ENCODE peak calls at places on chromosomes 13 and 19, in four cellular contexts. O, D, F and V are unnamed samples.

GRCh38 chr19:3507371-3508120 is 1.4 kb downstream of the FZR1 start:
- DNase-seq in O (no peak), D (no peak), F (peak; percentile 56), V (no peak)

GRCh38 chr19:43688059-43688763 is 18.2 kb upstream of the PLAUR start:
- DNase-seq in O (no peak), D (no peak), F (no peak), V (no peak)

GRCh38 chr19:17949956-17950309 is 17.0 kb upstream of the KCNN1 start:
- DNase-seq in O (no peak), D (no peak), F (no peak), V (no peak)

GRCh38 chr13:37934339-37935191 is 65.0 kb upstream of the TRPC4 start:
- DNase-seq in O (no peak), D (no peak), F (no peak), V (no peak)

GRCh38 chr13:60645552-60646138 is 248.6 kb downstream of the TDRD3 start:
- DNase-seq in O (no peak), D (no peak), F (no peak), V (no peak)

GRCh38 chr13:85528578-85529215 is 270.5 kb downstream of the SLITRK6 start:
- DNase-seq in O (peak; percentile 90), D (peak; percentile 82), F (no peak), V (no peak)

GRCh38 chr19:30111456-30111855 is 169.4 kb downstream of the URI1 start:
- DNase-seq in O (no peak), D (no peak), F (no peak), V (no peak)

GRCh38 chr13:48625396-48626076 is 28.2 kb upstream of the CYSLTR2 start:
- DNase-seq in O (no peak), D (no peak), F (no peak), V (no peak)

GRCh38 chr19:4173479-4174211 is 8.7 kb downstream of the SIRT6 start:
- DNase-seq in O (no peak), D (no peak), F (no peak), V (no peak)

GRCh38 chr19:5821521-5822180 is 16.8 kb downstream of the NRTN start:
- DNase-seq in O (no peak), D (no peak), F (no peak), V (no peak)

GRCh38 chr19:5824791-5825577 is 14.5 kb downstream of the FUT6 start:
- DNase-seq in O (no peak), D (no peak), F (no peak), V (no peak)

GRCh38 chr19:5820785-5821184 is 15.9 kb downstream of the NRTN start:
- DNase-seq in O (no peak), D (no peak), F (no peak), V (no peak)

GRCh38 chr19:5822181-5822844 is 17.2 kb downstream of the FUT6 start:
- DNase-seq in O (no peak), D (no peak), F (no peak), V (no peak)

DNA sequence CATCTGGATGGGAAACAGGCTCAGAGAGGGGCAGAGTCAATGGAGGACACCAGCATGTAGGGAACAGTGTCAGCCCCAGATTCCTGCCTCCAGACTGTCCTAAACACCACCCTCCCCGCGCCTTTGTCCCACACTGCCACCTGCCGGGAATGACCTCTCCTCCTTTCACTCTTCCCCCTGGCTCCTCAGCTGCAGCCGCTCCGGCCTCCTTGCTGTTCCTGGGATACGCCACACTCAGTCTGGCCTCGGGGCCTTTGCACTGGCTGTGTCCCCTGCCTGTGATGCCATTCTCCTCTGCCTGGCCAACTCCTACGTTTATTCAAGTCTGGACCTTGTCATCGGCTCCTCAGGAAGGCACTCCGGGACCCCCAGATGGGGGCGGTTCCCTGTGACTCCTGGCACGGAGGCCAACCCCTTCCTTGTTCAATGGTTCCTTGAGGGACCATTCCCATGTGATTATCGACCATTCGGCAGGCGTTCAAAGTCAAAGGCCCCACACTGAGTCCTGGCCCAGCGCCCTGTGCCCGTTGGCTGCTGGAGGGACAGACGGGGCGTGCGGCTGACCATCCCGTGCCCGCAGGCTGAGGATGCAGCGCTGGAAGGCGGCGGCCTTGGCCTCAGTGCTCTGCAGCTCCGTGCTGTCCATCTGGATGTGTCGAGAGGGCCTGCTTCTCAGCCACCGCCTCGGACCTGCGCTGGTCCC is 15.8 kb downstream of the FUT6 start:
- DNase-seq in O (no peak), D (no peak), F (no peak), V (no peak)
- TF ChIP-seq CTCF in O (peak; percentile 10), D (no peak), F (no peak), V (no peak)

DNA sequence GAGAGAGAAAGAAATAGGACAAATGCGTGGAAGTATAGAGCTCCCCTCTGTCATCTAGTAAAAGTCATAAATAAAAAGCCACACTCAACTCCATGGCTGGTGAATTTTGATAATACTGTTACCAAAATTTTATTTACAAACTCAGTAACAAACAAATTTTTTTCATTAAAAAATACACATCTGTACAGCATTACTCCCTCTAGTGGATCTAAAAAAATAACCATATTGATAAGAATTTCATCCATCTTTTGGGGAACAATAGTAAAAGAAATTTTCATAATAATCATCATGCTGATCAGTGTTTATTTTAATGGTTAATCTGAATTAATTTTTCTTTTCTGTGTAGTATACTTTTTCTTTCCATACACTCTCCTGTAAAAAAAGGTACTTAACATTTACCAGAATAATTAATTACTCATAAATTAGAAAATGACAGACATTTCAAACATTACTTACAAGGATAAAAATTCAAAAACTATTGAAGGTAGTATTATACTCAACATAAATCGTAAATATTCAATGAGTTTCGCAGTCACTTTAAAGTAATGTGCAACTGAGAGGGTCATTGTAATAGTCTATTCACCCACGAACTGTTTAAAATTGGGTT is 173.5 kb upstream of the LSM14A start:
- DNase-seq in O (no peak), D (no peak), F (no peak), V (no peak)
- TF ChIP-seq CTCF in O (peak; percentile 43), D (no peak), F (peak; percentile 19), V (no peak)

GRCh38 chr19:50467566-50467965 is 8.7 kb upstream of the EMC10 start:
- DNase-seq in O (no peak), D (no peak), F (no peak), V (no peak)

GRCh38 chr19:50464348-50464747 is 12.0 kb upstream of the EMC10 start:
- DNase-seq in O (no peak), D (no peak), F (no peak), V (no peak)

GRCh38 chr19:50462970-50463369 is 13.3 kb upstream of the EMC10 start:
- DNase-seq in O (no peak), D (no peak), F (no peak), V (no peak)

GRCh38 chr19:50465000-50465399 is 11.3 kb upstream of the EMC10 start:
- DNase-seq in O (no peak), D (no peak), F (no peak), V (no peak)

GRCh38 chr19:50465986-50466771 is 10.1 kb upstream of the EMC10 start:
- DNase-seq in O (no peak), D (no peak), F (no peak), V (no peak)
- TF ChIP-seq CTCF in O (peak; percentile 13), D (peak; percentile 40), F (no peak), V (no peak)

GRCh38 chr13:110714798-110715394 is 1.4 kb downstream of the ING1 start:
- DNase-seq in O (peak; percentile 25), D (no peak), F (peak; percentile 67), V (no peak)
- TF ChIP-seq CTCF in O (no peak), D (no peak), F (no peak), V (peak; percentile 16)

GRCh38 chr13:44465318-44465717 is 91.7 kb downstream of the SERP2 start:
- DNase-seq in O (peak; percentile 55), D (no peak), F (no peak), V (no peak)
- TF ChIP-seq CTCF in O (no peak), D (no peak), F (no peak), V (no peak)

DNA sequence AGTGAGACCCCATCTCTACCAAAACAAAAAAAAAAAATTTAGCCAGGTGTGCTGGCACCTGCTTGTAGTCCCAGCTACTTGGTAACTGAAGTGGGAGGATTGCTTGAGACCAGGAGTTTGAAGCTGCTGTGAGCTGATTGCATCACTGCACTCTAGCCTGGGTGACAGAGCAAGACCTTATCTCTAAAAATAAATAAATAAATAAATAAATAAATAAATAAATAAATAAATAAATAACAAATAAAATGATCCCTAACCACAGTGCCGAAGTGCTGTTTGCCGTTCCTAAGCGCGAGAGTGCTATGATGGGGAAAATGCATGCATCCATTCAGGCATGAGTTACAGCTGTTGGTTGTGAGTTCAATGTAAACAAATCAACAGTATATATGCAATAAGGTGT is 27.2 kb downstream of the WDR88 start:
- DNase-seq in O (no peak), D (no peak), F (no peak), V (no peak)
- TF ChIP-seq CTCF in O (no peak), D (no peak), F (no peak), V (no peak)

GRCh38 chr13:35760678-35761308 is 284.3 kb upstream of the MAB21L1 start:
- DNase-seq in O (no peak), D (no peak), F (no peak), V (no peak)
- TF ChIP-seq CTCF in O (no peak), D (no peak), F (no peak), V (no peak)

GRCh38 chr19:14027856-14028450 is at the start of gene RLN3:
- DNase-seq in O (no peak), D (no peak), F (no peak), V (no peak)

GRCh38 chr19:14022469-14022868 is 5.5 kb upstream of the RLN3 start:
- DNase-seq in O (peak; percentile 47), D (no peak), F (no peak), V (no peak)

GRCh38 chr19:14019100-14019499 is 8.8 kb upstream of the RLN3 start:
- DNase-seq in O (no peak), D (no peak), F (no peak), V (no peak)

GRCh38 chr19:14021474-14021873 is 6.5 kb upstream of the RLN3 start:
- DNase-seq in O (no peak), D (no peak), F (no peak), V (no peak)

DNA sequence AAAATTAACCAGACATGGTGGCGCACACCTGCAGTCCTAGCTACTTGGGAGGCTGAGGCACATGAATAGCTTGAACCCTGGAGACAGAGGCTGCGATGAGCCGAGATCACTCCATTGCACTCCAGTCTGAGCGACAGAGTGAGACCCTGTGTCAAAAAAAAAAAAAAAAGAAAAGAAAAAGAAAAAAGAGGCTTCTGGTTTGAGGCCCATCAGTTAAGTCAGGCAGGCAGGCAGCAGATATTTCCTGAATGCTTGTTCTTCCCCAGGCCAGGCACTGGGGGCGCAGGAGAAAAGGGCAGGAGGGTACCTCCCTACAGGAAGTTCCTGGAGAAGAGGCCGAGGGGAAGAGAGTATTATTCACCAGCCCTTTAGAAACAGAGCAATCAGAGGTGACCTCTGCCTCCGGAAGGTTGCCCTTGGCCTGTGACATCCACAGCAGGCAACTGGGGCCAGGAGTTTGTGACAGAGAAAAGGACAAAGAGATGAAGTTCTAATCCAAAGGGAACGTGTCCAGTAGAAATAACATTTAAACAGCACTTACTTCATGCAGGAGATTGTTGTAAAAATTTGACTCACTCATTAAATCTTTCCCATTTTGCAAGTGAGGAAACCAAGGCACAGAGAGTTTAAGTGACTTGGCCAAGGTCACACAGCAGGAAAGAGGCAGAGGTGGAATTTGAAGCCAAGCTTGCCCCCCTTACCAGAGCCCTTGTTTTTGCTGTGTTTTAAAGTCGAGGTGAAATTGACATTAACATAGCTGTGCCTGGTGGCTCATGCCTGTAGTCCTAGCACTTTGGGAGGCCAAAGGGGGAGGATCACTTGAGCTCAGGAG is 4.3 kb upstream of the RLN3 start:
- DNase-seq in O (peak; percentile 44), D (no peak), F (peak; percentile 60), V (no peak)
- TF ChIP-seq CTCF in O (peak; percentile 46), D (peak; percentile 38), F (peak; percentile 36), V (peak; percentile 32)